ENCODE peak calls at places on chromosomes 4 and X, in eight cellular contexts. One of them, this sample, is unnamed.

GRCh38 chr4:127730142-127730913 is at the start of gene SLC25A31:
- DNase-seq in AG04450: no peak
- DNase-seq in lower lobe of right lung: no peak
- DNase-seq in OCI-LY7: no peak
- DNase-seq in stomach: no peak
- DNase-seq in IMR-90: no peak
- DNase-seq in neural progenitor cell: no peak
- DNase-seq in CD8-positive, alpha-beta T cell: no peak
- DNase-seq in this sample: no peak

GRCh38 chr4:40923326-40924095 is 173.8 kb downstream of the NSUN7 start:
- DNase-seq in stomach: no peak
- DNase-seq in OCI-LY7: no peak
- DNase-seq in AG04450: no peak
- DNase-seq in IMR-90: no peak
- DNase-seq in lower lobe of right lung: no peak
- DNase-seq in neural progenitor cell: no peak
- DNase-seq in CD8-positive, alpha-beta T cell: no peak
- DNase-seq in this sample: peak

GRCh38 chr4:164596318-164596878 is 157.5 kb upstream of the SMIM31 start:
- DNase-seq in OCI-LY7: no peak
- DNase-seq in neural progenitor cell: no peak
- DNase-seq in CD8-positive, alpha-beta T cell: no peak
- DNase-seq in AG04450: no peak
- DNase-seq in IMR-90: no peak
- DNase-seq in lower lobe of right lung: no peak
- DNase-seq in stomach: no peak
- DNase-seq in this sample: no peak

GRCh38 chr4:98260047-98260578 is 1.1 kb upstream of the RAP1GDS1 start:
- DNase-seq in IMR-90: peak
- DNase-seq in lower lobe of right lung: no peak
- DNase-seq in OCI-LY7: peak
- DNase-seq in neural progenitor cell: peak
- DNase-seq in stomach: peak
- DNase-seq in CD8-positive, alpha-beta T cell: no peak
- DNase-seq in AG04450: no peak
- DNase-seq in this sample: peak

GRCh38 chrX:3713225-3713936 is at the start of gene PRKX:
- DNase-seq in lower lobe of right lung: peak
- DNase-seq in IMR-90: peak
- DNase-seq in AG04450: no peak
- DNase-seq in neural progenitor cell: peak
- DNase-seq in CD8-positive, alpha-beta T cell: peak
- DNase-seq in stomach: peak
- DNase-seq in OCI-LY7: peak
- DNase-seq in this sample: peak

GRCh38 chr4:169246957-169247396 is 23.8 kb downstream of the SH3RF1 start:
- DNase-seq in lower lobe of right lung: no peak
- DNase-seq in OCI-LY7: no peak
- DNase-seq in IMR-90: no peak
- DNase-seq in CD8-positive, alpha-beta T cell: no peak
- DNase-seq in stomach: no peak
- DNase-seq in neural progenitor cell: no peak
- DNase-seq in AG04450: no peak
- DNase-seq in this sample: no peak

GRCh38 chr4:2064276-2064991 is 5.3 kb downstream of the NAT8L start:
- DNase-seq in CD8-positive, alpha-beta T cell: no peak
- DNase-seq in stomach: peak
- DNase-seq in AG04450: no peak
- DNase-seq in neural progenitor cell: no peak
- DNase-seq in IMR-90: no peak
- DNase-seq in OCI-LY7: no peak
- DNase-seq in lower lobe of right lung: peak
- DNase-seq in this sample: peak

GRCh38 chr4:145420595-145421214 is 60.9 kb upstream of the SMAD1 start:
- DNase-seq in stomach: no peak
- DNase-seq in AG04450: no peak
- DNase-seq in neural progenitor cell: no peak
- DNase-seq in CD8-positive, alpha-beta T cell: no peak
- DNase-seq in lower lobe of right lung: no peak
- DNase-seq in OCI-LY7: no peak
- DNase-seq in IMR-90: no peak
- DNase-seq in this sample: no peak

GRCh38 chrX:17040711-17041110 is 94.3 kb downstream of the REPS2 start:
- DNase-seq in CD8-positive, alpha-beta T cell: no peak
- DNase-seq in AG04450: no peak
- DNase-seq in IMR-90: no peak
- DNase-seq in OCI-LY7: no peak
- DNase-seq in stomach: no peak
- DNase-seq in lower lobe of right lung: no peak
- DNase-seq in neural progenitor cell: no peak
- DNase-seq in this sample: no peak

GRCh38 chr4:128275351-128275750 is 12.3 kb downstream of the PGRMC2 start:
- DNase-seq in CD8-positive, alpha-beta T cell: no peak
- DNase-seq in lower lobe of right lung: no peak
- DNase-seq in AG04450: no peak
- DNase-seq in OCI-LY7: no peak
- DNase-seq in stomach: no peak
- DNase-seq in IMR-90: peak
- DNase-seq in neural progenitor cell: no peak
- DNase-seq in this sample: no peak

GRCh38 chr4:35538807-35539206 is 705.5 kb downstream of the ARAP2 start:
- DNase-seq in neural progenitor cell: no peak
- DNase-seq in stomach: no peak
- DNase-seq in IMR-90: no peak
- DNase-seq in lower lobe of right lung: no peak
- DNase-seq in OCI-LY7: no peak
- DNase-seq in AG04450: no peak
- DNase-seq in CD8-positive, alpha-beta T cell: no peak
- DNase-seq in this sample: no peak

GRCh38 chrX:132748909-132749308 is 209.5 kb downstream of the HS6ST2 start:
- DNase-seq in CD8-positive, alpha-beta T cell: no peak
- DNase-seq in IMR-90: no peak
- DNase-seq in OCI-LY7: no peak
- DNase-seq in AG04450: no peak
- DNase-seq in stomach: no peak
- DNase-seq in lower lobe of right lung: no peak
- DNase-seq in neural progenitor cell: no peak
- DNase-seq in this sample: no peak

GRCh38 chr4:158094413-158095110 is 78.3 kb downstream of the GASK1B start:
- DNase-seq in stomach: no peak
- DNase-seq in neural progenitor cell: no peak
- DNase-seq in lower lobe of right lung: no peak
- DNase-seq in AG04450: peak
- DNase-seq in OCI-LY7: no peak
- DNase-seq in IMR-90: peak
- DNase-seq in CD8-positive, alpha-beta T cell: no peak
- DNase-seq in this sample: no peak

GRCh38 chrX:133214316-133214715 is 3.8 kb downstream of the TFDP3 start:
- DNase-seq in neural progenitor cell: no peak
- DNase-seq in OCI-LY7: no peak
- DNase-seq in lower lobe of right lung: no peak
- DNase-seq in stomach: no peak
- DNase-seq in IMR-90: no peak
- DNase-seq in CD8-positive, alpha-beta T cell: no peak
- DNase-seq in AG04450: no peak
- DNase-seq in this sample: no peak

GRCh38 chr4:183628189-183628588 is 30.8 kb downstream of the RWDD4 start:
- DNase-seq in neural progenitor cell: no peak
- DNase-seq in IMR-90: no peak
- DNase-seq in lower lobe of right lung: no peak
- DNase-seq in OCI-LY7: no peak
- DNase-seq in AG04450: no peak
- DNase-seq in stomach: no peak
- DNase-seq in CD8-positive, alpha-beta T cell: no peak
- DNase-seq in this sample: no peak

GRCh38 chr4:3833326-3833989 is 67.3 kb downstream of the ADRA2C start:
- DNase-seq in AG04450: no peak
- DNase-seq in CD8-positive, alpha-beta T cell: no peak
- DNase-seq in lower lobe of right lung: peak
- DNase-seq in IMR-90: no peak
- DNase-seq in OCI-LY7: no peak
- DNase-seq in stomach: no peak
- DNase-seq in neural progenitor cell: no peak
- DNase-seq in this sample: no peak

GRCh38 chr4:151031831-151032605 is 16.9 kb upstream of the LRBA start:
- DNase-seq in OCI-LY7: no peak
- DNase-seq in IMR-90: peak
- DNase-seq in neural progenitor cell: no peak
- DNase-seq in stomach: no peak
- DNase-seq in AG04450: no peak
- DNase-seq in lower lobe of right lung: no peak
- DNase-seq in CD8-positive, alpha-beta T cell: no peak
- DNase-seq in this sample: no peak

GRCh38 chr4:87853108-87853507 is 20.3 kb downstream of the MEPE start:
- DNase-seq in lower lobe of right lung: no peak
- DNase-seq in IMR-90: peak
- DNase-seq in neural progenitor cell: peak
- DNase-seq in CD8-positive, alpha-beta T cell: no peak
- DNase-seq in AG04450: no peak
- DNase-seq in OCI-LY7: peak
- DNase-seq in stomach: no peak
- DNase-seq in this sample: no peak
- H3K4me3 ChIP-seq in lower lobe of right lung: no peak
- H3K4me3 ChIP-seq in IMR-90: no peak
- H3K4me3 ChIP-seq in neural progenitor cell: no peak
- H3K4me3 ChIP-seq in CD8-positive, alpha-beta T cell: no peak
- H3K4me3 ChIP-seq in AG04450: no peak
- H3K4me3 ChIP-seq in OCI-LY7: no peak
- H3K4me3 ChIP-seq in stomach: no peak
- H3K4me3 ChIP-seq in this sample: no peak

DNA sequence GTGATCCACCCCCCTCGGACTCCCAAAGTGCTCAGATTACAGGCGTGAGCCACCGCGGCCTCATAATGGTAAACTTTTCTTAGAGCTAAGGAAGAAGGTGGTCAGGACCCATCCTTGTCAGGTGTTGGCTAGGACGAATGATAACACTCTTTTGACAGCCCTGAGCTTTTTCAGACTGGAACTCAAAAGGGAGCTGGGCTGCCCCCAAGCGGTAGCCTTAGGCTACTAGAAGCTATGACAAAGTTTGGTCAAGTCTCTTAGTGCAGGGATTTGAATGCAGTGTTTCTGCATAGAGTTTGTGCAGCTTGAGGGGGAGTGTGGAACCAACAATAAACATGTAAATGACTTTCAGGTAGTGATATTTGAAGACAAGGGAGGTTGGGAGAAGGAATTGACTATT is 11.8 kb upstream of the HSD17B10 start:
- DNase-seq in IMR-90: peak
- DNase-seq in neural progenitor cell: peak
- DNase-seq in CD8-positive, alpha-beta T cell: peak
- DNase-seq in OCI-LY7: no peak
- DNase-seq in lower lobe of right lung: peak
- DNase-seq in stomach: peak
- DNase-seq in AG04450: no peak
- DNase-seq in this sample: peak
- TF ChIP-seq CTCF in IMR-90: peak
- TF ChIP-seq CTCF in neural progenitor cell: peak
- TF ChIP-seq CTCF in CD8-positive, alpha-beta T cell: no peak
- TF ChIP-seq CTCF in OCI-LY7: peak
- TF ChIP-seq CTCF in lower lobe of right lung: peak
- TF ChIP-seq CTCF in stomach: no peak
- TF ChIP-seq CTCF in AG04450: peak
- TF ChIP-seq CTCF in this sample: peak

DNA sequence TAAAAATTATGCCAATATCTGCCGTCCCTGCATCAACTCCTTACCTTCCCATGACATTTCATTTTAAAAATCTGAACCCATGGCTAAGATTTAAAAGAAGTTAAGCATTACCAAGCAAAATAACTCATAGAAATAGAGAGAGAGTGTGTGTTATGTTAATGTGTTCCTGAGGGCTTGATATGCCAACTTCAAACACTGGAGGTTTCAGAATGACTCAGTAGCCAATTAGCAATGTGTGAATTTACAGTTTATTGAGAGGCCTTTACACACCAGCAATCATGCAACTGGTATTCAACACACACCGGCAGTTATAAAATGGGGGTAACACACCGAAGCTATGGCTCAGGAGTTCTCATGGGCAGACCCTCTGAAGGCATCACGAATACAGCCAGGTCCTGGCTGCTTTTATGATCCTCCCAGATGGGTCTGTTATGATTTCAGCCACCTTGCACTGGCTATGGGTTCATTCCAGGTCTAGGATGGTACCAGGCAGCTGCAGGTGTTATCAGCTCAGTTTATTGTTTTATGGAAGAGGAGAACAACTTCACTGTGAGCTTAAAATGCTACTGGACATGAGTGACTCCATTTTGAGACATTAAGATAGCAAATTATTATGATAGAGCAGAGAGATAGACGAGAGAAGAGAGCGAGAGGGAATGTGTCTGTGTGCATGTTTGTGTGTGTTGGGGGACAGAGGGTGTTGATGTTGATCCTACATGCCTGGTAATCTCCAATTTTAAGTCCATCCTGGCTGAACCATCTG is 820.4 kb downstream of the FSTL5 start:
- DNase-seq in AG04450: no peak
- DNase-seq in CD8-positive, alpha-beta T cell: no peak
- DNase-seq in IMR-90: no peak
- DNase-seq in neural progenitor cell: no peak
- DNase-seq in stomach: no peak
- DNase-seq in lower lobe of right lung: no peak
- DNase-seq in OCI-LY7: no peak
- DNase-seq in this sample: no peak
- H3K27ac ChIP-seq in AG04450: no peak
- H3K27ac ChIP-seq in CD8-positive, alpha-beta T cell: no peak
- H3K27ac ChIP-seq in IMR-90: no peak
- H3K27ac ChIP-seq in neural progenitor cell: no peak
- H3K27ac ChIP-seq in stomach: no peak
- H3K27ac ChIP-seq in lower lobe of right lung: no peak
- H3K27ac ChIP-seq in OCI-LY7: no peak
- H3K27ac ChIP-seq in this sample: no peak

GRCh38 chrX:139691843-139692505 is 16.0 kb downstream of the MCF2 start:
- DNase-seq in CD8-positive, alpha-beta T cell: no peak
- DNase-seq in AG04450: no peak
- DNase-seq in lower lobe of right lung: no peak
- DNase-seq in neural progenitor cell: peak
- DNase-seq in OCI-LY7: no peak
- DNase-seq in stomach: no peak
- DNase-seq in IMR-90: no peak
- DNase-seq in this sample: no peak
- H3K4me3 ChIP-seq in CD8-positive, alpha-beta T cell: no peak
- H3K4me3 ChIP-seq in AG04450: peak
- H3K4me3 ChIP-seq in lower lobe of right lung: peak
- H3K4me3 ChIP-seq in neural progenitor cell: peak
- H3K4me3 ChIP-seq in OCI-LY7: no peak
- H3K4me3 ChIP-seq in stomach: peak
- H3K4me3 ChIP-seq in IMR-90: peak
- H3K4me3 ChIP-seq in this sample: no peak